ENCODE peak calls at places on chromosome 19, in six cellular contexts. R, F, N, W, M and B are unnamed samples.
A peak's percentile ranks its signal among the peaks of the same experiment; 100 is the strongest.

GRCh38 chr19:5369962-5370367 is 29.4 kb upstream of the PTPRS start:
- DNase-seq in W (peak; percentile 87), N (peak; percentile 33), M (peak; percentile 95), R (no peak), F (peak; percentile 14), B (peak; percentile 46)

GRCh38 chr19:38165335-38165734 is 58.7 kb downstream of the DPF1 start:
- DNase-seq in N (no peak), W (no peak), F (no peak), R (no peak), M (no peak), B (no peak)

GRCh38 chr19:4831351-4832340 is at the start of gene TICAM1:
- DNase-seq in F (peak; percentile 88), R (peak; percentile 65), W (no peak), N (no peak), M (peak; percentile 80), B (no peak)

GRCh38 chr19:39926170-39926755 is 8.2 kb downstream of the FCGBP start:
- DNase-seq in M (peak; percentile 86), F (no peak), N (no peak), W (no peak), R (no peak), B (no peak)

GRCh38 chr19:46133101-46133627 is 8.7 kb upstream of the IGFL3 start:
- DNase-seq in F (peak; percentile 87), R (peak; percentile 97), W (peak; percentile 88), N (peak; percentile 53), M (peak; percentile 89), B (peak; percentile 83)

GRCh38 chr19:33524024-33524664 is 2.6 kb upstream of the PEPD start:
- DNase-seq in R (no peak), W (no peak), M (no peak), N (no peak), F (no peak), B (no peak)

GRCh38 chr19:28737021-28737525 is 475.9 kb downstream of the UQCRFS1 start:
- DNase-seq in F (peak; percentile 50), N (no peak), W (no peak), R (peak; percentile 44), M (peak; percentile 61), B (no peak)

GRCh38 chr19:7787141-7787540 is 24.1 kb downstream of the CLEC4M start:
- DNase-seq in M (no peak), F (no peak), W (peak; percentile 76), R (no peak), N (no peak), B (no peak)

GRCh38 chr19:29983568-29983967 is 41.5 kb downstream of the URI1 start:
- DNase-seq in N (no peak), F (no peak), W (no peak), M (no peak), R (no peak), B (no peak)

GRCh38 chr19:3324405-3324856 is 42.0 kb upstream of the NFIC start:
- DNase-seq in W (peak; percentile 73), F (peak; percentile 44), M (peak; percentile 90), R (no peak), N (no peak), B (no peak)

GRCh38 chr19:5002143-5002542 is 33.2 kb downstream of the KDM4B start:
- DNase-seq in R (peak; percentile 73), N (no peak), M (peak; percentile 90), W (no peak), F (peak; percentile 33), B (no peak)

GRCh38 chr19:54432144-54432738 is 16.8 kb upstream of the LENG8 start:
- DNase-seq in M (peak; percentile 96), W (no peak), R (no peak), F (no peak), N (no peak), B (no peak)

GRCh38 chr19:18850560-18851375 is 19.0 kb downstream of the UPF1 start:
- DNase-seq in W (no peak), N (no peak), M (peak; percentile 34), R (no peak), F (no peak), B (no peak)

GRCh38 chr19:18854982-18855381 is 23.2 kb downstream of the UPF1 start:
- DNase-seq in F (no peak), W (no peak), N (no peak), M (no peak), R (no peak), B (no peak)

GRCh38 chr19:18851673-18852325 is 20.0 kb downstream of the UPF1 start:
- DNase-seq in W (no peak), R (no peak), M (no peak), F (no peak), N (no peak), B (no peak)

GRCh38 chr19:18853755-18854427 is 22.1 kb downstream of the UPF1 start:
- DNase-seq in F (no peak), M (no peak), W (no peak), N (no peak), R (no peak), B (no peak)

DNA sequence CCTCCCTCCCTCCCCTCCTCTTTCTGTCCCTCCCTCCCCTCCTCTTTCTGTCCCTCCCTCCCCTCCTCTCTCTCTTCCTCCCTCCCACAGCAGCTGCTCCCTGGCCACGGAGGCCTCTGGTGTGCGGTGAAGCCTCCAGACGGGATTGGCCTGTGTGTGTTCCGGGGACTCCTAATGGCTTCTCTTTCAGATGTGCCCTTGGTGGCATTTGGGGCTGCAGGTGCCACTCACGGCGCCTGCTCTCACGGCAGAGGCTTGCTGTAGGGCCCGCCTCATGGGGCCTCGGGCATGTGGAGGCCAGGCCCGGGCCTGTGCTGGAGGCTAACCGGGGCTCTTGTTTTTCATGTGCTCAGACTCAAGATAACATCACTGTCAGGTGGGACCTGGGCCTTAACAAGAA is 20.9 kb downstream of the UPF1 start:
- DNase-seq in M (no peak), R (no peak), F (no peak), N (no peak), W (no peak), B (no peak)
- H3K27ac ChIP-seq in M (no peak overlapping the region), R (no peak overlapping the region), F (no peak overlapping the region), N (no peak overlapping the region), W (no peak overlapping the region), B (no peak overlapping the region)

DNA sequence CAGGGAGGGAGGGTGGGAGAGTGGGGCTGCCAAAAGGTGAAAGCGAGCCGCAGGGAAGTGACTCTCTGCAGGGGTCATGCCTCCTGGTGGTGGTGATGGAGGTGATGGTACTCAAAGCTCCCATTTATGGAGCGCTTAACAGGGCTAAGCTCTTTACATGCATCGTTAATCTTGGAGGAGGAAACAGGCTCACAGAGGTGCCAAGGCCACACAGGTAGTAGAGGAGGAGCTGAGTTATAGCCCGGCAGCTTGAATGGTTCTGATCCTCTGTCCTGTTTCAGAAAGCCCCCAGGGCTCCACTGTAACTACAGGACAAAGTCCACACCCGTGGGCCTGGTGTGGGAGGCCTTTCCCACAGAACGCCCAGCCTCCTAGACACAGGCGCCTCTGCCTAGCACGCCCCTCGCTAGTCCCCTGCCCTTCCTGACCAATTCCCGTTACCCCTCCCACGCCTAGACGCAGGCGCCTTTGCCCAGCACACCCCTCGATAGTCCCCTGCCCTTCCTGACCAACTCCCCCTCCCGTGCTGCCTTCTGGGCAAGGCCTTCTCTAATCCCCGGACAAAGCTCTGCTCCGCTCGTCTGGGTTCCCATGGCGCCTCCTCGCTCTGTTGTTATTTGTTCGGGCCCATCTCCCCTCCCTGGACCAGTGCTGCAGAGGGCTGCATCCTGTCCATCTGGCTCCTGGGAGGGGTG is 10.8 kb downstream of the PPP1R37 start:
- DNase-seq in R (no peak), F (no peak), W (no peak), N (no peak), M (no peak), B (peak; percentile 80)
- H3K79me1 ChIP-seq in R (peaks cover 97% of the 10 kb centered on the region), F (peaks cover 34% of the 10 kb centered on the region), W (no peaks in the 10 kb centered on the region), N (peaks cover 56% of the 10 kb centered on the region), M (no peaks in the 10 kb centered on the region), B (peaks cover 19% of the 10 kb centered on the region)

DNA sequence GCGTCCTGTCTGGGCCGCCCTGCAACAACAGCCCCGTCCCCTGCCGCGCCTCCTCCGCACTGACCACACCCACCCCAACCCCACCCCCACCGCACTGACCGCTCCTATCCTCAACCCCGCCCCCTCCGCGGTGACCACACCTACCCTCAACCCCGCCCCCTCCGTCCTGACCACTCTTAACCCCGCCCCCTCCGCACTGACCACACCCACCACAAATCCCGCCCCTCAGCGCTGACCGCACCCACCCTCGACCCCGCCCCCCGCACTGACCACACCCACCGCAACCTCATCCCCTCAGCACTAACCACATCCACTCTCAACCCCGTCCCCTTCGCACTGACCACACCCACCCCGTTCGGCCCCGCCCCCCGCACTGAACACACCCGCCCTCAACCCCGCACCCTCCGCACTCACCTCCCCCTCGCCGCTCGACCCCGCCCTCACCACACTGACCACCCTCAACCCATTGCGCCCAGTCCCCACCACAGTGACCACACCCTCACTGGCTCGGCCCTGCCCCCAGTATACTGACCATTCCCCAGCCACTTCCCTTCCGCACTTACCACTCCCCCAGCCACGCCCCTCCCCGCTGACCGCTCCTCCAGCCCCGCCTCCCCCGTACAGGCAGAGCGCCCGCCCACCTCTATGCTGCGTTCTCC is 8.2 kb downstream of the F2RL3 start:
- DNase-seq in R (peak; percentile 91), F (peak; percentile 99), W (peak; percentile 98), M (peak; percentile 89), N (peak; percentile 90), B (peak; percentile 92)
- H2AFZ ChIP-seq in R (peak overlapping the region; percentile 93), F (no peak overlapping the region), W (no peak overlapping the region), M (peak overlapping the region; percentile 72), N (no peak overlapping the region), B (peak overlapping the region; percentile 96)

GRCh38 chr19:1070576-1070930 is 3.6 kb downstream of the ARHGAP45 start:
- DNase-seq in W (peak; percentile 73), R (no peak), F (no peak), N (no peak), M (no peak), B (no peak)

GRCh38 chr19:1067341-1068103 is 555 bp downstream of the ARHGAP45 start:
- DNase-seq in F (no peak), W (no peak), M (peak; percentile 60), N (no peak), R (no peak), B (no peak)

GRCh38 chr19:1070931-1071791 is 4.2 kb downstream of the ARHGAP45 start:
- DNase-seq in W (peak; percentile 70), N (no peak), M (no peak), R (no peak), F (no peak), B (no peak)

GRCh38 chr19:1068111-1069001 is 1.4 kb downstream of the ARHGAP45 start:
- DNase-seq in F (no peak), N (no peak), R (no peak), W (no peak), M (no peak), B (no peak)

GRCh38 chr19:1069009-1069779 is 2.2 kb downstream of the ARHGAP45 start:
- DNase-seq in W (no peak), R (no peak), M (peak; percentile 36), N (no peak), F (no peak), B (no peak)
- H3K27ac ChIP-seq in W (no peak overlapping the region), R (no peak overlapping the region), M (no peak overlapping the region), N (no peak overlapping the region), F (no peak overlapping the region), B (no peak overlapping the region)